ENCODE peak calls at places on chromosomes 4 and X, in five cellular contexts. U is esophagus squamous epithelium, Y is heart right ventricle, G is right atrium auricular region, H is hepatocyte. Z is an unnamed sample.

GRCh38 chrX:24131476-24131875 is 18.1 kb upstream of the ZFX start:
- DNase-seq in U (no peak), G (no peak), H (no peak), Y (no peak), Z (no peak)

GRCh38 chrX:9749141-9749540 is 16.5 kb downstream of the GPR143 start:
- DNase-seq in U (no peak), Y (no peak), G (no peak), H (no peak), Z (no peak)

GRCh38 chr4:65805936-65806335 is 135.6 kb upstream of the EPHA5 start:
- DNase-seq in U (no peak), H (no peak), Y (no peak), G (no peak), Z (no peak)

GRCh38 chr4:87896020-87896621 is 63.4 kb downstream of the MEPE start:
- DNase-seq in G (peak; percentile 70), U (no peak), H (no peak), Y (no peak), Z (no peak)

GRCh38 chr4:53734584-53735363 is 143.5 kb upstream of the LNX1 start:
- DNase-seq in G (no peak), U (no peak), Y (no peak), H (no peak), Z (no peak)

GRCh38 chr4:857461-857860 is 31.5 kb upstream of the CPLX1 start:
- DNase-seq in G (no peak), Y (no peak), H (no peak), U (no peak), Z (no peak)

GRCh38 chrX:112865464-112866025 is 24.9 kb upstream of the AMOT start:
- DNase-seq in U (no peak), G (no peak), Y (no peak), H (no peak), Z (no peak)

GRCh38 chr4:13640149-13640671 is 12.7 kb upstream of the BOD1L1 start:
- DNase-seq in Y (no peak), U (no peak), G (no peak), H (peak; percentile 82), Z (no peak)

GRCh38 chr4:152039085-152039484 is 278.3 kb upstream of the GATB start:
- DNase-seq in U (no peak), Y (no peak), G (no peak), H (no peak), Z (no peak)

GRCh38 chrX:133938530-133938929 is 46.9 kb downstream of the GPC3 start:
- DNase-seq in H (no peak), G (no peak), U (no peak), Y (no peak), Z (no peak)

GRCh38 chr4:122583906-122584305 is 37.0 kb downstream of the IL21 start:
- DNase-seq in H (peak; percentile 11), G (no peak), U (no peak), Y (no peak), Z (no peak)

GRCh38 chr4:21134994-21135393 is 434.7 kb downstream of the PACRGL start:
- DNase-seq in H (peak; percentile 42), G (no peak), U (no peak), Y (no peak), Z (no peak)

GRCh38 chr4:184439856-184440592 is 34.3 kb downstream of the IRF2 start:
- DNase-seq in Y (no peak), H (peak; percentile 61), U (no peak), G (peak; percentile 61), Z (no peak)

GRCh38 chr4:81472249-81473085 is 760 bp upstream of the RASGEF1B start:
- DNase-seq in U (peak; percentile 59), Y (no peak), H (peak; percentile 69), G (no peak), Z (no peak)

GRCh38 chr4:119100640-119101039 is 35.0 kb upstream of the MYOZ2 start:
- DNase-seq in Y (no peak), G (no peak), H (no peak), U (no peak), Z (no peak)

GRCh38 chr4:88705223-88705622 is 7.6 kb upstream of the NAP1L5 start:
- DNase-seq in U (no peak), H (no peak), Y (no peak), G (no peak), Z (no peak)

GRCh38 chr4:174550541-174550940 is 28.3 kb upstream of the HPGD start:
- DNase-seq in Y (no peak), U (no peak), G (no peak), H (no peak), Z (no peak)

GRCh38 chr4:165060938-165061337 is 7.3 kb downstream of the TRIM75 start:
- DNase-seq in G (no peak), Y (no peak), U (no peak), H (no peak), Z (no peak)

GRCh38 chrX:130393451-130394074 is 8.1 kb upstream of the GPR119 start:
- DNase-seq in Y (peak; percentile 16), U (no peak), H (peak; percentile 62), G (no peak), Z (peak; percentile 23)

GRCh38 chrX:50971390-50971789 is 60.9 kb downstream of the BMP15 start:
- DNase-seq in U (no peak), G (no peak), Y (no peak), H (no peak), Z (no peak)

GRCh38 chr4:155953151-155954117 is at the start of gene CTSO:
- DNase-seq in U (peak; percentile 23), H (peak; percentile 88), Y (peak; percentile 79), G (peak; percentile 69), Z (peak; percentile 64)

GRCh38 chrX:120664081-120664480 is 34.2 kb upstream of the C1GALT1C1 start:
- DNase-seq in U (no peak), G (no peak), H (no peak), Y (no peak), Z (no peak)

GRCh38 chrX:1109580-1110119 is 102.8 kb downstream of the CRLF2 start:
- DNase-seq in H (no peak), U (no peak), G (no peak), Y (no peak), Z (no peak)

GRCh38 chr4:19329077-19329476 is 922.6 kb upstream of the SLIT2 start:
- DNase-seq in G (no peak), Y (no peak), U (no peak), H (no peak), Z (no peak)

GRCh38 chrX:14964500-14964899 is 91.3 kb downstream of the MOSPD2 start:
- DNase-seq in U (no peak), Y (no peak), G (no peak), H (no peak), Z (no peak)

GRCh38 chrX:1486177-1486576 is 33.5 kb upstream of the ASMTL start:
- DNase-seq in U (no peak), Y (no peak), G (peak; percentile 30), H (no peak), Z (no peak)

GRCh38 chr4:38803833-38804653 is 548 bp downstream of the TLR1 start:
- DNase-seq in G (no peak), Y (no peak), H (no peak), U (no peak), Z (no peak)

GRCh38 chrX:56968980-56969379 is 26.4 kb downstream of the SPIN3 start:
- DNase-seq in U (no peak), Y (no peak), H (no peak), G (no peak), Z (no peak)

GRCh38 chr4:153521995-153522799 is 56.0 kb downstream of the TMEM131L start:
- DNase-seq in U (no peak), H (no peak), Y (no peak), G (no peak), Z (no peak)

GRCh38 chr4:134024251-134024650 is 177.3 kb downstream of the PABPC4L start:
- DNase-seq in U (no peak), G (no peak), Y (no peak), H (peak; percentile 25), Z (no peak)

DNA sequence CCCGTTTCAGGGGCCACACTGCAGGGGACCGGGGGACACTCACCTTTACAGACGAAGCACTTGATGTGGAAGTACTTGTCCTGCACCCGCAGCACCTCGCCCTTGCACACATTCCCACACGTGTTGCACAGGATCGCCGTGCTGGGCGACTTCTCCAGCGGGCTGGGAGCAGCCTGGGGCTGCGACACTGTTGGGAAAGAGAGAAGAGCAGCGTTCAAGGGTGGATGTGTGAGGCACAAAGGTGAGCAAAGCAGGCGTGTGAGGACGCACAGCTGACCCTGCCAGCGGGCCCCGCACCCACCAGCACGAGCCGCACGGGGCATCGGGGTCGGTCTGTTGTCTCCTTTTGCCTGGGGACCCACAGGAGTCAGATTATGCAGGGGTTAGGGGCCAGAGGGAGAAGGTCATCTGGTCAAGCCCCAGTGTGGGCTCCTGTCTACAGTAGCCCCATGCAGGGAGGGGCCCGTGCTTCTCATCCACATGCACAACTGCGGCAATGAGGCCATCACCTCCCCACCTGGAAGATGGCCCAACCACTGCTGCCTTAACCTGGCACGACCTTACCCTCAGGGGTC is 52.1 kb downstream of the ABLIM2 start:
- DNase-seq in H (no peak), G (no peak), Y (no peak), U (no peak), Z (no peak)
- H3K4me3 ChIP-seq in H (no peak overlapping the region), G (no peak overlapping the region), Y (no peak overlapping the region), U (no peak overlapping the region), Z (no peak overlapping the region)

DNA sequence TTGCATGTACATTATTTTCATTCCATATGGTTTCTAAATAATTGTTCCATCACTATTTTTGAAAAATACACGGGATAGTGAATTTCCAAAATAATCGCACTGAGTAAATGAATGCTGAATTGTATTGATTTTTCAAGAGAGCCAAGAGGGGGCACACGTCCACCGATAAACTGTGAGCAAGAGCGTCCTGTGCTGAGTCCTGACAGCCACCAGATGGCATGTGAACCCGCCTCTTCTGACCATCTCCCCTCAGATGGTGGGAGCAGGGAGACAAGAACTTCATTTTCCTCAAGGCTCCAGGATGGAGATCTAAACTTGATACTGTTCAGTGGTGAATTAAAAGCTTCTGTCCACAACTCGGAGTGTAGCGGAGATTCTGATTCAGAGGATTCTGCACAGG is 30.6 kb upstream of the IL9R start:
- DNase-seq in U (no peak), G (no peak), H (peak; percentile 35), Y (no peak), Z (no peak)
- H3K9me3 ChIP-seq in U (no peaks in the 10 kb centered on the region), G (peaks cover 11% of the 10 kb centered on the region), H (no peaks in the 10 kb centered on the region), Y (peaks cover 8% of the 10 kb centered on the region), Z (peaks cover 36% of the 10 kb centered on the region)

GRCh38 chrX:39984191-39984956 is 113.4 kb downstream of the BCOR start:
- DNase-seq in H (peak; percentile 60), U (no peak), G (no peak), Y (no peak), Z (no peak)
- TF ChIP-seq CTCF in H (no peak), U (no peak), G (no peak), Y (no peak), Z (no peak)

DNA sequence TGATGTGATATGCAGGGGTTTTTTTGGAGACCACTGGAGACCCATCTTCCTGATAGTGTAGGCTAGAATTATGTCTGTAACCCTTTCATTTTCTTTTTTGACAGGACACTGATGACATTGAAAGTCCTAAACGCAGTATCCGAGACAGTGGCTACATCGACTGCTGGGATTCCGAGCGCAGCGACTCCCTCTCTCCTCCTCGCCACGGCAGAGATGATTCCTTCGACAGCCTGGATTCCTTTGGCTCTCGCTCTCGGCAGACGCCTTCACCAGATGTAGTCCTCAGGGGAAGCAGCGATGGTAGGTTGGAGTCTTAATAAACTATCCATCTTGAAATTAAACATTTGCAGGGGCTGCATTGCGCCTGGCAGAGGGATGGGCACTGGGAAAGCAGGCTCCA is 75.4 kb downstream of the LIMCH1 start:
- DNase-seq in Y (no peak), G (no peak), H (no peak), U (no peak), Z (no peak)
- H3K4me3 ChIP-seq in Y (peak overlapping the region; percentile 39), G (peak overlapping the region; percentile 36), H (peak overlapping the region; percentile 14), U (no peak overlapping the region), Z (peak overlapping the region; percentile 17)